ENCODE peak calls at places on chromosomes 13 and 19, in nine cellular contexts. A is Calu3; D is activated T-cell treated with anti-CD3 and anti-CD28 coated beads, Interleukin-2, amount 50 U/mL, for 72 hours; W is right lobe of liver; T is endothelial cell; S is psoas muscle; L is lower leg skin; X is stimulated activated CD8-positive, alpha-beta memory T cell treated with anti-CD3 and anti-CD28 coated beads, Interleukin-4, amount 100 ng/mL, for 48 hours; G is stimulated activated CD4-positive, alpha-beta T cell treated with anti-CD3 and anti-CD28 coated beads, Interleukin-1b, Interleukin-23, amount 100 ng/mL, for 1 hour. K is an unnamed sample.

GRCh38 chr13:75788494-75788991 is 152.4 kb downstream of the LMO7 start:
- DNase-seq in X (no peak), G (no peak), L (no peak), A (no peak), W (no peak), S (peak; percentile 20), D (no peak), T (no peak), K (no peak)

GRCh38 chr13:41200126-41200525 is 5.8 kb upstream of the KBTBD7 start:
- DNase-seq in A (no peak), T (no peak), X (no peak), W (no peak), D (no peak), L (no peak), G (no peak), S (no peak), K (no peak)

GRCh38 chr19:48798937-48799336 is 11.9 kb downstream of the BCAT2 start:
- DNase-seq in G (no peak), D (no peak), L (no peak), A (no peak), W (no peak), X (no peak), T (no peak), S (no peak), K (peak; percentile 61)

GRCh38 chr19:34838248-34838647 is 65.2 kb upstream of the ZNF599 start:
- DNase-seq in X (no peak), S (no peak), L (no peak), W (no peak), T (no peak), A (no peak), G (no peak), D (no peak), K (no peak)

GRCh38 chr13:57557979-57558529 is 73.5 kb upstream of the PCDH17 start:
- DNase-seq in S (no peak), X (no peak), G (no peak), W (no peak), L (no peak), T (no peak), D (no peak), A (no peak), K (peak; percentile 3)

GRCh38 chr13:110885966-110886365 is 28.9 kb downstream of the ANKRD10 start:
- DNase-seq in G (no peak), T (no peak), X (no peak), W (no peak), A (no peak), D (no peak), L (no peak), S (no peak), K (peak; percentile 27)

GRCh38 chr13:109694972-109695371 is 91.4 kb downstream of the IRS2 start:
- DNase-seq in D (no peak), W (no peak), A (no peak), L (no peak), T (no peak), G (no peak), X (no peak), S (no peak), K (no peak)

GRCh38 chr19:39969266-39969665 is 1.7 kb upstream of the PSMC4 start:
- DNase-seq in L (no peak), D (no peak), T (no peak), A (no peak), W (no peak), G (no peak), S (no peak), X (peak; percentile 34), K (no peak)

GRCh38 chr13:101942038-101942437 is 459.8 kb downstream of the FGF14 start:
- DNase-seq in W (no peak), S (no peak), D (no peak), G (no peak), L (peak; percentile 22), T (peak; percentile 54), X (no peak), A (peak; percentile 4), K (no peak)

GRCh38 chr19:38736036-38736412 is 8.2 kb downstream of the CAPN12 start:
- DNase-seq in W (peak; percentile 75), X (peak; percentile 76), L (peak; percentile 26), G (no peak), S (no peak), A (peak; percentile 72), D (peak; percentile 76), T (peak; percentile 47), K (peak; percentile 40)

GRCh38 chr19:13053761-13054604 is 48.7 kb downstream of the LYL1 start:
- DNase-seq in L (peak; percentile 69), X (no peak), A (peak; percentile 92), W (peak; percentile 79), T (peak; percentile 74), G (no peak), D (no peak), S (peak; percentile 87), K (peak; percentile 81)

GRCh38 chr13:23753523-23753922 is 135.7 kb downstream of the MIPEP start:
- DNase-seq in S (no peak), A (peak; percentile 41), L (no peak), W (no peak), D (no peak), G (no peak), T (no peak), X (no peak), K (no peak)

GRCh38 chr13:27043013-27043412 is 128.6 kb downstream of the USP12 start:
- DNase-seq in W (no peak), G (no peak), L (peak; percentile 68), D (no peak), X (no peak), A (peak; percentile 64), S (no peak), T (no peak), K (no peak)

GRCh38 chr13:39876258-39876657 is 220.8 kb downstream of the COG6 start:
- DNase-seq in S (no peak), G (no peak), D (no peak), L (no peak), X (no peak), A (no peak), W (no peak), T (no peak), K (no peak)

GRCh38 chr19:21110183-21110582 is 28.2 kb downstream of the ZNF714 start:
- DNase-seq in X (no peak), W (no peak), L (no peak), G (no peak), S (no peak), T (no peak), D (no peak), A (no peak), K (no peak)

GRCh38 chr13:98910501-98910951 is 67.3 kb downstream of the DOCK9 start:
- DNase-seq in G (peak; percentile 9), W (no peak), S (no peak), L (no peak), D (peak; percentile 47), X (no peak), T (peak; percentile 34), A (peak; percentile 1), K (no peak)

GRCh38 chr19:45716314-45717130 is 14.2 kb downstream of the FBXO46 start:
- DNase-seq in W (no peak), T (no peak), S (no peak), G (no peak), A (peak; percentile 28), X (peak; percentile 36), L (peak; percentile 42), D (peak; percentile 23), K (no peak)

GRCh38 chr19:44649578-44650145 is 6.0 kb downstream of the PVR start:
- DNase-seq in A (no peak), D (no peak), X (no peak), T (no peak), W (peak; percentile 28), G (no peak), S (no peak), L (no peak), K (no peak)

GRCh38 chr19:9936151-9937000 is at the start of gene OLFM2:
- DNase-seq in T (peak; percentile 40), S (peak; percentile 40), X (no peak), D (no peak), A (no peak), W (no peak), G (no peak), L (no peak), K (no peak)

GRCh38 chr13:60155978-60156377 is 7.8 kb downstream of the DIAPH3 start:
- DNase-seq in W (no peak), A (no peak), S (no peak), G (no peak), X (no peak), T (no peak), D (no peak), L (no peak), K (no peak)

GRCh38 chr19:52963229-52963760 is 614 bp upstream of the ZNF816 start:
- DNase-seq in D (peak; percentile 21), S (no peak), A (no peak), G (no peak), X (peak; percentile 33), T (peak; percentile 26), W (peak; percentile 23), L (no peak), K (peak; percentile 79)

GRCh38 chr19:40398417-40399056 is 8.6 kb upstream of the HIPK4 start:
- DNase-seq in W (no peak), X (peak; percentile 76), L (peak; percentile 80), S (no peak), T (no peak), D (peak; percentile 63), G (no peak), A (no peak), K (peak; percentile 64)

GRCh38 chr13:53020764-53021332 is 7.8 kb upstream of the OLFM4 start:
- DNase-seq in W (no peak), T (no peak), S (no peak), A (no peak), L (no peak), D (no peak), G (no peak), X (no peak), K (no peak)

GRCh38 chr13:46367622-46368327 is 19.3 kb downstream of the RUBCNL start:
- DNase-seq in T (no peak), A (no peak), G (no peak), L (no peak), X (no peak), W (no peak), S (no peak), D (no peak), K (no peak)

GRCh38 chr13:80649274-80649673 is 308.3 kb upstream of the SPRY2 start:
- DNase-seq in L (no peak), X (no peak), T (no peak), G (no peak), D (no peak), A (no peak), S (no peak), W (no peak), K (no peak)

GRCh38 chr13:109784590-109785140 is 1.7 kb downstream of the IRS2 start:
- DNase-seq in W (peak; percentile 88), S (peak; percentile 85), T (peak; percentile 92), L (peak; percentile 59), G (no peak), A (peak; percentile 71), X (peak; percentile 79), D (peak; percentile 82), K (peak; percentile 86)

GRCh38 chr13:53165201-53165600 is 136.6 kb downstream of the OLFM4 start:
- DNase-seq in D (no peak), G (no peak), W (no peak), T (no peak), S (no peak), X (no peak), A (no peak), L (no peak), K (no peak)

GRCh38 chr13:64782459-64782858 is 2447.7 kb downstream of the PCDH9 start:
- DNase-seq in D (no peak), X (no peak), G (no peak), L (no peak), T (no peak), A (no peak), S (no peak), W (no peak), K (no peak)

GRCh38 chr13:98576215-98576945 is 527 bp downstream of the STK24 start:
- DNase-seq in A (peak; percentile 7), T (peak; percentile 57), G (no peak), W (peak; percentile 61), L (no peak), S (peak; percentile 57), X (peak; percentile 51), D (peak; percentile 64), K (peak; percentile 72)

GRCh38 chr13:74870865-74871264 is 611.1 kb downstream of the TBC1D4 start:
- DNase-seq in G (no peak), L (no peak), D (no peak), T (no peak), S (no peak), A (no peak), X (no peak), W (no peak), K (no peak)

GRCh38 chr19:48810151-48810550 is 678 bp downstream of the BCAT2 start:
- DNase-seq in S (no peak), L (no peak), T (no peak), W (no peak), A (no peak), X (no peak), D (no peak), G (no peak), K (no peak)

K was measured in retina.